ENCODE peak calls at places on chromosomes 5 and 9, in five cellular contexts. One of them, this sample, is unnamed. For H3K27me3, the result is how much of the 10 kb centered on the place peaks cover.

GRCh38 chr5:98275980-98276379 is 497.5 kb upstream of the RGMB start:
- DNase-seq in H7: no peak
- DNase-seq in BJ: no peak
- DNase-seq in uterus: no peak
- DNase-seq in Peyer's patch: no peak
- DNase-seq in this sample: no peak

GRCh38 chr9:77911928-77912327 is 119.7 kb downstream of the GNAQ start:
- DNase-seq in H7: no peak
- DNase-seq in BJ: no peak
- DNase-seq in uterus: no peak
- DNase-seq in Peyer's patch: no peak
- DNase-seq in this sample: no peak

GRCh38 chr9:104287255-104287872 is 193.3 kb downstream of the SMC2 start:
- DNase-seq in H7: no peak
- DNase-seq in BJ: no peak
- DNase-seq in uterus: no peak
- DNase-seq in Peyer's patch: no peak
- DNase-seq in this sample: no peak

GRCh38 chr9:127944586-127945218 is 7.0 kb upstream of the DPM2 start:
- DNase-seq in H7: no peak
- DNase-seq in BJ: no peak
- DNase-seq in uterus: no peak
- DNase-seq in Peyer's patch: no peak
- DNase-seq in this sample: no peak

GRCh38 chr9:24939099-24939850 is 393.6 kb upstream of the IZUMO3 start:
- DNase-seq in H7: no peak
- DNase-seq in BJ: no peak
- DNase-seq in uterus: no peak
- DNase-seq in Peyer's patch: no peak
- DNase-seq in this sample: no peak

GRCh38 chr9:95778957-95779356 is 96.5 kb upstream of the ERCC6L2 start:
- DNase-seq in H7: no peak
- DNase-seq in BJ: no peak
- DNase-seq in uterus: peak
- DNase-seq in Peyer's patch: no peak
- DNase-seq in this sample: no peak

GRCh38 chr5:140018920-140019644 is 24.0 kb downstream of the NRG2 start:
- DNase-seq in H7: no peak
- DNase-seq in BJ: no peak
- DNase-seq in uterus: no peak
- DNase-seq in Peyer's patch: no peak
- DNase-seq in this sample: no peak

GRCh38 chr5:79224275-79224984 is 11.5 kb upstream of the JMY start:
- DNase-seq in H7: no peak
- DNase-seq in BJ: no peak
- DNase-seq in uterus: no peak
- DNase-seq in Peyer's patch: no peak
- DNase-seq in this sample: no peak

GRCh38 chr5:120405291-120405864 is 58.7 kb upstream of the PRR16 start:
- DNase-seq in H7: no peak
- DNase-seq in BJ: peak
- DNase-seq in uterus: no peak
- DNase-seq in Peyer's patch: no peak
- DNase-seq in this sample: no peak

GRCh38 chr5:99191181-99191775 is 262.5 kb upstream of the CHD1 start:
- DNase-seq in H7: no peak
- DNase-seq in BJ: no peak
- DNase-seq in uterus: no peak
- DNase-seq in Peyer's patch: no peak
- DNase-seq in this sample: no peak

GRCh38 chr9:100277166-100277979 is 75.4 kb downstream of the TEX10 start:
- DNase-seq in H7: no peak
- DNase-seq in BJ: no peak
- DNase-seq in uterus: no peak
- DNase-seq in Peyer's patch: no peak
- DNase-seq in this sample: no peak

GRCh38 chr9:105346273-105346672 is 101.6 kb upstream of the FSD1L start:
- DNase-seq in H7: no peak
- DNase-seq in BJ: no peak
- DNase-seq in uterus: no peak
- DNase-seq in Peyer's patch: no peak
- DNase-seq in this sample: no peak
- H3K4me3 ChIP-seq in H7: no peak
- H3K4me3 ChIP-seq in BJ: no peak
- H3K4me3 ChIP-seq in uterus: no peak
- H3K4me3 ChIP-seq in Peyer's patch: no peak
- H3K4me3 ChIP-seq in this sample: no peak

DNA sequence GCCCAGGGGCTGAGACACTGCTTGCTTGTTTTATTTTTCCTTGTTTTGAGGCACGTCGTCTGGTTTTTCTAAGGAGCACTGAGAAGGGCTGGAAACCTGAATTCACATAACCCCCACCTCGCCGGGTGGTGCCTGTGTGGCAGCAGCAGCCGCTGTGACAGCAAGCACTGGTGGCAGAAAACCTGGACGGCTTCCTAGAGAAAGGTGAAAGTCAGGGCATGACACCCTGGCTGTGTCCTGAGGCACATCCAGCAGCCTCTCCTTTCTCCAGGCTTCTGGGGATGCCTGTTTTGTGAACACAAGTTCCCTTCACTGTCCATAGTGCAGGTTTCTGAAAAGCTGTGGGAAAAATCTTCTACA is 29.2 kb downstream of the MRPL36 start:
- DNase-seq in H7: no peak
- DNase-seq in BJ: no peak
- DNase-seq in uterus: no peak
- DNase-seq in Peyer's patch: no peak
- DNase-seq in this sample: no peak
- H3K27me3 ChIP-seq in H7: under half
- H3K27me3 ChIP-seq in BJ: under half
- H3K27me3 ChIP-seq in uterus: under half
- H3K27me3 ChIP-seq in Peyer's patch: under half
- H3K27me3 ChIP-seq in this sample: under half

DNA sequence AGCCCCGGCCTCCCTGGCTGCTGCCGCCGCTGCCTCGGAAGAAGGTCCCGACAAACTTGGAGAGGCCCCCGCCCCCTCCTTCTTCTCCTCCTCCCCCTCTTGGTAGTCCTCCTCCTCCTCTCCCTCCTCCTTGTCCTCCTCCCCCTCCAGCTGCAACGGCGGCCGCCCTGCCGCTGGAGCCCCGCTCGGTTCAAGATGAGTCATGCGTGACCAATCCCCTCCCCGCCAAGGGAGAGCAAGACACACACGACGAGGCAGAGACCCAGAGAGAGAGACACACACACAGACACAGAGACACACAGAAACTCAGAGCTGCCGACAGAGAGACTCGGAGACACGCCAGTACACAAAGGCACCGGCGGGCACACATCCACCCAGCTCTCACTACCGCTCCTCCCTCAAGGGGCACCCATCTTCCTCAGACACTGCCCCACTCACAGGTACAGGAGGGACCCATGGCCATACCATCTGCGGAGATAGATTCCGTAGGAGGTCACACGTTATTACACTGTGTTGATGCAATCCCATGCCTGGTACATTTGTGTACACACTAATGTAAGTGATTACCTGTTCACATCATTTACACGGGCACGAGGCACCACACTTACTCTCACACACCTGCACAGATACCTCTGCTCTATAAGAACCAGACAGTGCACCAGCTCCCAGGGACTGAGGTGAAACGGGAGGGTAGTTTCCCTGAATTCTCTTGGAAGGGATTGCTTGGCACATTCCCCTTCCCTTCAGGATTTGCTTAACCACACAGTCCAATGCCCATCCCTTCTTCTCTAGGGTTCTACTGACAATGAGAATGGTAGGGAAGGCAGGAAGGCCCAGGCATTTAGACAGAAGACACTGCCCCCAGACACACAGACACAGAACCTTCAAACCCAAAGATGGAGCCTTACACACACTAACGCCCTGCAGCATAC is at the start of gene LHX6:
- DNase-seq in H7: no peak
- DNase-seq in BJ: no peak
- DNase-seq in uterus: no peak
- DNase-seq in Peyer's patch: no peak
- DNase-seq in this sample: no peak
- H3K4me3 ChIP-seq in H7: peak
- H3K4me3 ChIP-seq in BJ: peak
- H3K4me3 ChIP-seq in uterus: peak
- H3K4me3 ChIP-seq in Peyer's patch: peak
- H3K4me3 ChIP-seq in this sample: peak

GRCh38 chr5:176339304-176339703 is 22.3 kb downstream of the KIAA1191 start:
- DNase-seq in H7: no peak
- DNase-seq in BJ: no peak
- DNase-seq in uterus: no peak
- DNase-seq in Peyer's patch: no peak
- DNase-seq in this sample: no peak
- H3K27me3 ChIP-seq in H7: under half
- H3K27me3 ChIP-seq in BJ: under half
- H3K27me3 ChIP-seq in uterus: under half
- H3K27me3 ChIP-seq in Peyer's patch: under half
- H3K27me3 ChIP-seq in this sample: under half